ENCODE peak calls at places on chromosomes 6 and 20, in eight cellular contexts. J is CD8-positive, alpha-beta T cell; X is endothelial cell of umbilical vein; A is tibial nerve; C is psoas muscle; Z is CD4-positive, alpha-beta memory T cell; W is HepG2; B is stomach. N is an unnamed sample. For H3K4me1, the result is how much of the 10 kb centered on the place peaks cover.

GRCh38 chr6:14354919-14355572 is 237.5 kb downstream of the CD83 start:
- DNase-seq in J (no peak), X (no peak), A (peak), C (peak), Z (no peak), W (no peak), B (peak), N (no peak)

GRCh38 chr6:114649298-114649697 is 306.5 kb upstream of the HS3ST5 start:
- DNase-seq in J (no peak), X (no peak), A (no peak), C (no peak), Z (no peak), W (no peak), B (no peak), N (no peak)

GRCh38 chr20:6178537-6178936 is 55.7 kb upstream of the FERMT1 start:
- DNase-seq in J (no peak), X (peak), A (no peak), C (no peak), Z (no peak), W (peak), B (no peak), N (no peak)

GRCh38 chr20:33773412-33774089 is 37.6 kb upstream of the CHMP4B start:
- DNase-seq in J (no peak), X (no peak), A (no peak), C (no peak), Z (no peak), W (no peak), B (no peak), N (no peak)

GRCh38 chr6:46453756-46454316 is 37.4 kb downstream of the RCAN2 start:
- DNase-seq in J (no peak), X (no peak), A (no peak), C (no peak), Z (no peak), W (no peak), B (no peak), N (no peak)

GRCh38 chr6:6026513-6027205 is 19.9 kb upstream of the NRN1 start:
- DNase-seq in J (no peak), X (peak), A (no peak), C (no peak), Z (no peak), W (no peak), B (no peak), N (no peak)

GRCh38 chr6:101779051-101779844 is 385.7 kb downstream of the GRIK2 start:
- DNase-seq in J (no peak), X (no peak), A (no peak), C (no peak), Z (no peak), W (no peak), B (no peak), N (no peak)

GRCh38 chr6:106063448-106063850 is 22.7 kb upstream of the PRDM1 start:
- DNase-seq in J (no peak), X (no peak), A (no peak), C (no peak), Z (no peak), W (no peak), B (no peak), N (no peak)

GRCh38 chr6:143125455-143125854 is 64.8 kb downstream of the AIG1 start:
- DNase-seq in J (no peak), X (no peak), A (no peak), C (no peak), Z (no peak), W (no peak), B (no peak), N (no peak)

GRCh38 chr6:144585217-144585814 is 300.2 kb downstream of the UTRN start:
- DNase-seq in J (no peak), X (peak), A (no peak), C (no peak), Z (peak), W (peak), B (no peak), N (no peak)

GRCh38 chr6:32845381-32845884 is 1.6 kb upstream of the PSMB8 start:
- DNase-seq in J (peak), X (no peak), A (no peak), C (no peak), Z (peak), W (no peak), B (no peak), N (peak)

GRCh38 chr6:38796006-38796405 is 80.9 kb downstream of the DNAH8 start:
- DNase-seq in J (no peak), X (peak), A (no peak), C (no peak), Z (no peak), W (no peak), B (no peak), N (no peak)

GRCh38 chr20:41082306-41082705 is 53.7 kb downstream of the TOP1 start:
- DNase-seq in J (no peak), X (no peak), A (no peak), C (no peak), Z (no peak), W (no peak), B (no peak), N (no peak)

GRCh38 chr6:36028088-36028886 is 679 bp downstream of the MAPK14 start:
- DNase-seq in J (peak), X (peak), A (no peak), C (peak), Z (peak), W (peak), B (peak), N (peak)

GRCh38 chr20:13426870-13427269 is 205.8 kb downstream of the ISM1 start:
- DNase-seq in J (no peak), X (no peak), A (no peak), C (no peak), Z (no peak), W (no peak), B (no peak), N (no peak)

GRCh38 chr6:50147371-50147770 is 97.6 kb upstream of the DEFB112 start:
- DNase-seq in J (no peak), X (no peak), A (no peak), C (no peak), Z (no peak), W (no peak), B (no peak), N (no peak)

GRCh38 chr20:20892328-20892727 is 179.9 kb upstream of the RALGAPA2 start:
- DNase-seq in J (no peak), X (no peak), A (no peak), C (no peak), Z (no peak), W (no peak), B (no peak), N (no peak)

GRCh38 chr20:14235355-14235754 is 102.1 kb downstream of the FLRT3 start:
- DNase-seq in J (no peak), X (no peak), A (no peak), C (no peak), Z (no peak), W (no peak), B (no peak), N (no peak)

GRCh38 chr20:36384022-36384619 is 78.0 kb downstream of the DLGAP4 start:
- DNase-seq in J (peak), X (peak), A (no peak), C (no peak), Z (peak), W (peak), B (no peak), N (no peak)

GRCh38 chr6:127547215-127547614 is 28.1 kb upstream of the MTCL3 start:
- DNase-seq in J (no peak), X (no peak), A (no peak), C (no peak), Z (no peak), W (no peak), B (no peak), N (no peak)

GRCh38 chr6:31528821-31529328 is at the start of gene MCCD1:
- DNase-seq in J (no peak), X (no peak), A (no peak), C (no peak), Z (no peak), W (no peak), B (no peak), N (no peak)

GRCh38 chr6:109051301-109051700 is 43.3 kb downstream of the SESN1 start:
- DNase-seq in J (no peak), X (no peak), A (no peak), C (no peak), Z (no peak), W (peak), B (no peak), N (no peak)

GRCh38 chr6:9875605-9876353 is 539.1 kb downstream of the TFAP2A start:
- DNase-seq in J (no peak), X (no peak), A (no peak), C (no peak), Z (no peak), W (no peak), B (no peak), N (no peak)

GRCh38 chr20:32891491-32891890 is 32.8 kb downstream of the EFCAB8 start:
- DNase-seq in J (no peak), X (no peak), A (no peak), C (no peak), Z (no peak), W (no peak), B (no peak), N (no peak)

GRCh38 chr6:108171291-108171917 is 5.6 kb downstream of the NR2E1 start:
- DNase-seq in J (no peak), X (no peak), A (no peak), C (no peak), Z (no peak), W (no peak), B (no peak), N (no peak)

GRCh38 chr6:43297644-43298564 is at the start of gene SLC22A7:
- DNase-seq in J (no peak), X (no peak), A (no peak), C (no peak), Z (no peak), W (peak), B (peak), N (no peak)

GRCh38 chr6:166351715-166352285 is 9.5 kb upstream of the SFT2D1 start:
- DNase-seq in J (no peak), X (no peak), A (no peak), C (no peak), Z (no peak), W (peak), B (no peak), N (no peak)

GRCh38 chr20:63409834-63410435 is 48.8 kb upstream of the CHRNA4 start:
- DNase-seq in J (peak), X (no peak), A (no peak), C (no peak), Z (no peak), W (no peak), B (no peak), N (no peak)

GRCh38 chr6:111776236-111777189 is 96.7 kb downstream of the FYN start:
- DNase-seq in J (no peak), X (no peak), A (no peak), C (no peak), Z (no peak), W (no peak), B (no peak), N (no peak)

GRCh38 chr6:4910060-4910746 is 93.6 kb downstream of the RPP40 start:
- DNase-seq in J (no peak), X (no peak), A (no peak), C (no peak), Z (no peak), W (no peak), B (peak), N (no peak)

GRCh38 chr20:62217913-62218773 is 1.9 kb downstream of the HRH3 start:
- DNase-seq in J (no peak), X (no peak), A (no peak), C (no peak), Z (no peak), W (no peak), B (no peak), N (no peak)

DNA sequence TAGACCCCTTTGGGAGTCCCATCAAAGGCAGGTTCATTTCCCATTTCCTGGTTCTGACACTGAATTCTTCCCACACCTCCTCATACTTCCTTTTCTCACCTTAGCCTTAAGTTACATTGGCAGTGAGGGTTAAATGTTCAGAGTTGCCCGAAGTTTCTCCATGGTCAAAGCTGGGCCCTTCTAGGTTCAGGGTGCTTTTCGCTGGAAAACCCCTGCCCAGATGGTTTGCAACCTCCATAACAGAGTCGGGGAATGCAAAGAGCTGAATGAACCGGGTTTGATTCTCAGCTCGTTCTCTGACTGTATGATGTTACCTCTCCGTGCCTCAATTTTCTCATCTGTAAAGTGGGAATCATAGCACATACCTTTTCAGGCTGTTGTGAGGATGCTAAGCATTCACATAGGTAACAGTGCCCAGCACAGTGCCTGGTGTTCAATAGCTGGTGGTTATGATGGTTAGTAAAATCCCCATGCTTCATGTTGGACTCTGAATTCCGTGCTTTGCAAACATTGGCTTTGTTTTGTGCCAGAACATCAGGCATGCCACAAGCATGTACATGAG is 149.8 kb downstream of the NFATC2 start:
- DNase-seq in J (no peak), X (no peak), A (no peak), C (no peak), Z (no peak), W (no peak), B (no peak), N (no peak)
- H3K4me1 ChIP-seq in J (under half), X (under half), A (half or more), C (under half), Z (under half), W (under half), B (under half), N (under half)

GRCh38 chr6:22964334-22964733 is 395.0 kb downstream of the HDGFL1 start:
- DNase-seq in J (no peak), X (no peak), A (no peak), C (no peak), Z (no peak), W (no peak), B (no peak), N (no peak)

GRCh38 chr6:22956029-22956715 is 386.8 kb downstream of the HDGFL1 start:
- DNase-seq in J (no peak), X (no peak), A (no peak), C (no peak), Z (no peak), W (no peak), B (no peak), N (no peak)

GRCh38 chr6:22954749-22955385 is 385.5 kb downstream of the HDGFL1 start:
- DNase-seq in J (no peak), X (peak), A (no peak), C (no peak), Z (no peak), W (peak), B (no peak), N (no peak)

GRCh38 chr6:22958677-22959076 is 389.3 kb downstream of the HDGFL1 start:
- DNase-seq in J (no peak), X (no peak), A (no peak), C (no peak), Z (no peak), W (no peak), B (no peak), N (no peak)

GRCh38 chr6:22959571-22959970 is 390.2 kb downstream of the HDGFL1 start:
- DNase-seq in J (no peak), X (no peak), A (no peak), C (no peak), Z (no peak), W (no peak), B (no peak), N (no peak)
- H3K4me1 ChIP-seq in J (under half), X (under half), A (under half), C (under half), Z (under half), W (under half), B (under half), N (under half)

GRCh38 chr6:151381722-151382121 is 9.6 kb downstream of the ZBTB2 start:
- DNase-seq in J (no peak), X (no peak), A (no peak), C (no peak), Z (no peak), W (no peak), B (no peak), N (no peak)

GRCh38 chr6:151384151-151384550 is 7.2 kb downstream of the ZBTB2 start:
- DNase-seq in J (no peak), X (no peak), A (no peak), C (no peak), Z (no peak), W (no peak), B (no peak), N (no peak)

GRCh38 chr6:151377095-151377494 is 14.3 kb downstream of the ZBTB2 start:
- DNase-seq in J (no peak), X (no peak), A (no peak), C (no peak), Z (no peak), W (no peak), B (no peak), N (no peak)

GRCh38 chr6:151379933-151380847 is 11.2 kb downstream of the ZBTB2 start:
- DNase-seq in J (no peak), X (no peak), A (no peak), C (peak), Z (peak), W (no peak), B (no peak), N (no peak)

GRCh38 chr6:151380848-151381205 is 10.5 kb downstream of the ZBTB2 start:
- DNase-seq in J (no peak), X (no peak), A (no peak), C (no peak), Z (no peak), W (no peak), B (no peak), N (no peak)
- H3K4me1 ChIP-seq in J (half or more), X (under half), A (under half), C (under half), Z (half or more), W (under half), B (under half), N (under half)

DNA sequence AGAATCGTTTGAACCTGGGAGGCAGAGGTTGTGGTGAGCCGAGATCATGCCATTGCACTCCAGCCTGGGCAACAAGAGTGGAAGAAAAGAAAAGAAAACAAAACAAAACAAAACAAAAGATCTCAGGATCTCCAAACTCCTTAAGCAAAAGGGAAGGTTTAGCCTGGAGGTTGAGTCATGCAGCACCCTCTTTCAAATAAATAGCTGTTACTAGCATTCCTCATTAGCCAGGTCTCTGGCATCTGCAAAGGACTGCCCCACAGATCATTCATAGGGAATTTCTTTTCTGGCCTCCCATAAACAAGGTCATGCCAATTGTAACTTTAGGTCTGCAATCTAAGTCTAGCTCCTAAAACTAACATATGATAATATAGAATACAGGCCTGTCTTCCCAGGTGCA is 37.2 kb downstream of the EDN1 start:
- DNase-seq in J (no peak), X (no peak), A (no peak), C (no peak), Z (no peak), W (no peak), B (no peak), N (no peak)
- H3K4me1 ChIP-seq in J (under half), X (under half), A (under half), C (under half), Z (under half), W (half or more), B (under half), N (under half)

GRCh38 chr20:38031957-38032356 is 1.3 kb downstream of the TTI1 start:
- DNase-seq in J (no peak), X (no peak), A (no peak), C (no peak), Z (no peak), W (no peak), B (no peak), N (no peak)
- H3K4me1 ChIP-seq in J (under half), X (under half), A (under half), C (under half), Z (half or more), W (half or more), B (under half), N (under half)

GRCh38 chr20:45339084-45339483 is 9.1 kb downstream of the SDC4 start:
- DNase-seq in J (no peak), X (no peak), A (no peak), C (no peak), Z (no peak), W (no peak), B (peak), N (no peak)

GRCh38 chr20:45338121-45339030 is 9.8 kb downstream of the SDC4 start:
- DNase-seq in J (no peak), X (no peak), A (no peak), C (no peak), Z (no peak), W (peak), B (no peak), N (no peak)

GRCh38 chr20:45340236-45340847 is 7.9 kb downstream of the SDC4 start:
- DNase-seq in J (no peak), X (no peak), A (no peak), C (no peak), Z (no peak), W (peak), B (peak), N (no peak)

GRCh38 chr20:45340951-45341350 is 7.3 kb downstream of the SDC4 start:
- DNase-seq in J (no peak), X (no peak), A (no peak), C (no peak), Z (no peak), W (peak), B (no peak), N (no peak)

GRCh38 chr20:45339799-45340198 is 8.4 kb downstream of the SDC4 start:
- DNase-seq in J (no peak), X (no peak), A (no peak), C (no peak), Z (no peak), W (no peak), B (no peak), N (no peak)
- H3K4me1 ChIP-seq in J (under half), X (under half), A (half or more), C (half or more), Z (under half), W (half or more), B (half or more), N (under half)

GRCh38 chr6:132763269-132763668 is 5.6 kb upstream of the VNN2 start:
- DNase-seq in J (peak), X (no peak), A (no peak), C (no peak), Z (peak), W (no peak), B (no peak), N (peak)
- H3K4me1 ChIP-seq in J (under half), X (under half), A (under half), C (under half), Z (under half), W (under half), B (under half), N (under half)

DNA sequence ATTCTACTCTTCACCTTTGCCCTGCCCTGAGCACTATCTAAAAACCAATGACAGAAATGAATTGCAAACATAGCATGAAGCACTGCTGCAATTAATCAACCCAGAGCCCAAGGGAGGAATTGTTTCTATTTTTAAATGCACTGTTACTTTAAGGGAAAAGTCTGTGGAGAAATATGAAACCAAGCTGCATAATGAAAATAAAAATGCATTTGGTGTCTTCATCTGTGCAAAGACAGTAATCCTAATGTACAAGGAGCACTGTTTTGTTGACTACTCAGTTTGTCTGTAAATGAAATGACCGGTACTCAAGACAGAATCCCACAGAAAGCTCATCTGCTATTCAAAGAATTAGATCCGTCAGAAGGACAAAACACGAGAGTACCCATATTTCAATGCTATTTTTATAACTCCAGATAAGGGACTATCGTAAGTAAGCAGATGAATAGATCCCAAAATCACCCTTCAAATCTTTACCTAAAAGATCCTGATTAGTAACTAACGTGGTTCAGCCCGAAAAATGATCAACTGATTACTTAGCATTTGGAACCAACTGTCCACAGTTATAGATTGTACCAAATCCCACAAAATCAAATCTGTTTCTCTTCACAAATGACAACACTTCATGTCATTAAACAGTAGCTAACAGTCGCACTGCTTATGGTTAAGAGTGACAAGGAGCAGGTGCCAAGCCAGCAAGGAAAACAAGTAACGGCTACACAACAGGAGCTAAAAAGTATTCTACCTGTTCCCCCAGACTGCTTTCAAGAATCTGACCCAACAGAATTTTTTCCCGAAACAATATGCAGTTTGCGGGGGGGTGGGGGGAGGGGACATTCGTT is 2.4 kb downstream of the KIF13A start:
- DNase-seq in J (no peak), X (peak), A (no peak), C (no peak), Z (no peak), W (no peak), B (no peak), N (no peak)
- H3K4me1 ChIP-seq in J (under half), X (under half), A (half or more), C (under half), Z (under half), W (under half), B (under half), N (under half)

N was measured in spleen.